ENCODE peak calls at places on chromosomes 6 and 20, in six cellular contexts. G is tibial nerve, E is RWPE1, N is T1000, C is T-helper 1 cell, O is spleen. L is an unnamed sample.

GRCh38 chr20:3935956-3936340 is 46.8 kb downstream of the PANK2 start:
- DNase-seq in G (no peak), E (no peak), N (no peak), C (no peak), O (no peak), L (no peak)

GRCh38 chr6:41527721-41528408 is 18.3 kb upstream of the FOXP4 start:
- DNase-seq in G (no peak), E (no peak), N (peak; percentile 25), C (no peak), O (no peak), L (no peak)

GRCh38 chr6:36098920-36099647 is 31.2 kb upstream of the MAPK13 start:
- DNase-seq in G (no peak), E (no peak), N (no peak), C (no peak), O (no peak), L (no peak)

GRCh38 chr20:53070224-53070623 is 98.1 kb downstream of the TSHZ2 start:
- DNase-seq in G (no peak), E (no peak), N (no peak), C (no peak), O (no peak), L (no peak)

GRCh38 chr20:1631309-1632227 is 11.8 kb upstream of the SIRPB1 start:
- DNase-seq in G (no peak), E (no peak), N (no peak), C (no peak), O (no peak), L (no peak)

GRCh38 chr6:126531273-126531672 is 191.4 kb downstream of the CENPW start:
- DNase-seq in G (no peak), E (no peak), N (no peak), C (no peak), O (no peak), L (no peak)

GRCh38 chr6:21101694-21102093 is 491.9 kb upstream of the SOX4 start:
- DNase-seq in G (no peak), E (no peak), N (no peak), C (no peak), O (no peak), L (no peak)

GRCh38 chr20:14069796-14070195 is 74.5 kb downstream of the MACROD2 start:
- DNase-seq in G (no peak), E (no peak), N (peak; percentile 42), C (no peak), O (no peak), L (no peak)

GRCh38 chr6:36062247-36062646 is 34.6 kb downstream of the MAPK14 start:
- DNase-seq in G (no peak), E (no peak), N (no peak), C (no peak), O (no peak), L (no peak)

GRCh38 chr6:1312193-1312443 is 220 bp downstream of the FOXQ1 start:
- DNase-seq in G (no peak), E (no peak), N (no peak), C (no peak), O (no peak), L (peak; percentile 76)

GRCh38 chr20:62563561-62563960 is 78.7 kb upstream of the SLCO4A1 start:
- DNase-seq in G (no peak), E (no peak), N (no peak), C (no peak), O (no peak), L (no peak)

GRCh38 chr20:56974499-56975250 is 291.8 kb downstream of the BMP7 start:
- DNase-seq in G (no peak), E (peak; percentile 74), N (no peak), C (no peak), O (no peak), L (no peak)

GRCh38 chr6:11207199-11207968 is 25.1 kb downstream of the NEDD9 start:
- DNase-seq in G (no peak), E (peak; percentile 86), N (peak; percentile 61), C (no peak), O (no peak), L (no peak)

GRCh38 chr6:108117427-108118358 is 43.2 kb upstream of the OSTM1 start:
- DNase-seq in G (no peak), E (no peak), N (peak; percentile 8), C (no peak), O (peak; percentile 89), L (peak; percentile 82)

GRCh38 chr6:113185299-113185698 is 671.8 kb upstream of the MARCKS start:
- DNase-seq in G (no peak), E (no peak), N (no peak), C (no peak), O (no peak), L (no peak)

GRCh38 chr6:148824960-148825359 is 78.1 kb downstream of the UST start:
- DNase-seq in G (no peak), E (no peak), N (no peak), C (no peak), O (no peak), L (no peak)

GRCh38 chr6:92521553-92521952 is 897.8 kb downstream of the EPHA7 start:
- DNase-seq in G (no peak), E (peak; percentile 15), N (no peak), C (no peak), O (no peak), L (no peak)

GRCh38 chr6:167699141-167700036 is 127.3 kb upstream of the AFDN start:
- DNase-seq in G (no peak), E (peak; percentile 26), N (no peak), C (no peak), O (peak; percentile 93), L (peak; percentile 92)

GRCh38 chr6:111087871-111088667 is 766 bp downstream of the SLC16A10 start:
- DNase-seq in G (no peak), E (peak; percentile 18), N (no peak), C (peak; percentile 46), O (no peak), L (peak; percentile 83)

GRCh38 chr6:13825871-13826270 is 11.5 kb upstream of the MCUR1 start:
- DNase-seq in G (no peak), E (no peak), N (no peak), C (no peak), O (no peak), L (no peak)

GRCh38 chr20:4493386-4493785 is 228.3 kb upstream of the PRND start:
- DNase-seq in G (no peak), E (no peak), N (no peak), C (no peak), O (no peak), L (no peak)

GRCh38 chr20:17419459-17419858 is 111.7 kb downstream of the BFSP1 start:
- DNase-seq in G (no peak), E (no peak), N (no peak), C (no peak), O (no peak), L (no peak)

GRCh38 chr20:20593447-20594170 is 118.8 kb downstream of the RALGAPA2 start:
- DNase-seq in G (no peak), E (peak; percentile 46), N (no peak), C (no peak), O (no peak), L (no peak)

GRCh38 chr6:17602888-17603287 is 2.8 kb downstream of the FAM8A1 start:
- DNase-seq in G (no peak), E (no peak), N (no peak), C (no peak), O (no peak), L (no peak)

GRCh38 chr6:15066433-15067337 is 179.2 kb upstream of the JARID2 start:
- DNase-seq in G (no peak), E (peak; percentile 88), N (no peak), C (no peak), O (peak; percentile 77), L (peak; percentile 83)

GRCh38 chr20:35318502-35319157 is 26.4 kb upstream of the FAM83C start:
- DNase-seq in G (no peak), E (peak; percentile 99), N (peak; percentile 70), C (no peak), O (no peak), L (no peak)

GRCh38 chr6:99613398-99613704 is 6.7 kb downstream of the PRDM13 start:
- DNase-seq in G (no peak), E (peak; percentile 31), N (no peak), C (no peak), O (peak; percentile 88), L (no peak)

GRCh38 chr20:48807586-48808381 is 20.0 kb downstream of the PREX1 start:
- DNase-seq in G (no peak), E (no peak), N (no peak), C (no peak), O (peak; percentile 62), L (no peak)

GRCh38 chr6:93416575-93417420 is 2.6 kb downstream of the EPHA7 start:
- DNase-seq in G (no peak), E (peak; percentile 11), N (peak; percentile 37), C (no peak), O (peak; percentile 78), L (peak; percentile 74)

GRCh38 chr20:760751-761417 is 7.4 kb downstream of the SLC52A3 start:
- DNase-seq in G (no peak), E (peak; percentile 42), N (no peak), C (no peak), O (no peak), L (no peak)

GRCh38 chr20:58001381-58001780 is 227.1 kb downstream of the ANKRD60 start:
- DNase-seq in G (no peak), E (no peak), N (no peak), C (no peak), O (peak; percentile 50), L (no peak)

L was measured in posterior vena cava.